ENCODE peak calls at places on chromosome 1, in eight cellular contexts. One of them, this sample, is unnamed.

GRCh38 chr1:239976130-239976968 is 115.3 kb upstream of the FMN2 start:
- DNase-seq in Peyer's patch: peak; percentile 86
- DNase-seq in Caco-2: peak; percentile 39
- DNase-seq in stomach: peak; percentile 63
- DNase-seq in upper lobe of right lung: no peak
- DNase-seq in kidney: no peak
- DNase-seq in gastrocnemius medialis: no peak
- DNase-seq in right atrium auricular region: peak; percentile 69
- DNase-seq in this sample: peak; percentile 48

GRCh38 chr1:231643333-231644237 is 17.0 kb downstream of the DISC1 start:
- DNase-seq in Peyer's patch: no peak
- DNase-seq in Caco-2: no peak
- DNase-seq in stomach: no peak
- DNase-seq in upper lobe of right lung: no peak
- DNase-seq in kidney: no peak
- DNase-seq in gastrocnemius medialis: no peak
- DNase-seq in right atrium auricular region: no peak
- DNase-seq in this sample: no peak

GRCh38 chr1:63864224-63864623 is 90.4 kb downstream of the ROR1 start:
- DNase-seq in Peyer's patch: no peak
- DNase-seq in Caco-2: no peak
- DNase-seq in stomach: no peak
- DNase-seq in upper lobe of right lung: no peak
- DNase-seq in kidney: no peak
- DNase-seq in gastrocnemius medialis: no peak
- DNase-seq in right atrium auricular region: no peak
- DNase-seq in this sample: no peak

GRCh38 chr1:164263540-164263939 is 295.4 kb upstream of the PBX1 start:
- DNase-seq in Peyer's patch: no peak
- DNase-seq in Caco-2: no peak
- DNase-seq in stomach: no peak
- DNase-seq in upper lobe of right lung: no peak
- DNase-seq in kidney: no peak
- DNase-seq in gastrocnemius medialis: no peak
- DNase-seq in right atrium auricular region: no peak
- DNase-seq in this sample: no peak

GRCh38 chr1:171457412-171457811 is 27.9 kb upstream of the PRRC2C start:
- DNase-seq in Peyer's patch: no peak
- DNase-seq in Caco-2: no peak
- DNase-seq in stomach: no peak
- DNase-seq in upper lobe of right lung: no peak
- DNase-seq in kidney: no peak
- DNase-seq in gastrocnemius medialis: no peak
- DNase-seq in right atrium auricular region: no peak
- DNase-seq in this sample: no peak

GRCh38 chr1:245225709-245226464 is 71.1 kb downstream of the KIF26B start:
- DNase-seq in Peyer's patch: peak; percentile 14
- DNase-seq in Caco-2: no peak
- DNase-seq in stomach: no peak
- DNase-seq in upper lobe of right lung: peak; percentile 13
- DNase-seq in kidney: no peak
- DNase-seq in gastrocnemius medialis: no peak
- DNase-seq in right atrium auricular region: no peak
- DNase-seq in this sample: no peak

GRCh38 chr1:17216078-17216477 is 11.2 kb downstream of the PADI1 start:
- DNase-seq in Peyer's patch: no peak
- DNase-seq in Caco-2: no peak
- DNase-seq in stomach: no peak
- DNase-seq in upper lobe of right lung: no peak
- DNase-seq in kidney: no peak
- DNase-seq in gastrocnemius medialis: no peak
- DNase-seq in right atrium auricular region: no peak
- DNase-seq in this sample: no peak

GRCh38 chr1:248834343-248834940 is 3.6 kb upstream of the ZNF672 start:
- DNase-seq in Peyer's patch: peak; percentile 34
- DNase-seq in Caco-2: no peak
- DNase-seq in stomach: no peak
- DNase-seq in upper lobe of right lung: no peak
- DNase-seq in kidney: no peak
- DNase-seq in gastrocnemius medialis: no peak
- DNase-seq in right atrium auricular region: no peak
- DNase-seq in this sample: no peak

GRCh38 chr1:28910379-28911125 is 3.8 kb upstream of the EPB41 start:
- DNase-seq in Peyer's patch: no peak
- DNase-seq in Caco-2: no peak
- DNase-seq in stomach: peak; percentile 4
- DNase-seq in upper lobe of right lung: no peak
- DNase-seq in kidney: no peak
- DNase-seq in gastrocnemius medialis: no peak
- DNase-seq in right atrium auricular region: peak; percentile 43
- DNase-seq in this sample: no peak

GRCh38 chr1:228547464-228547792 is 60.2 kb downstream of the RNF187 start:
- DNase-seq in Peyer's patch: peak; percentile 18
- DNase-seq in Caco-2: no peak
- DNase-seq in stomach: no peak
- DNase-seq in upper lobe of right lung: peak; percentile 3
- DNase-seq in kidney: no peak
- DNase-seq in gastrocnemius medialis: no peak
- DNase-seq in right atrium auricular region: no peak
- DNase-seq in this sample: no peak

GRCh38 chr1:205480349-205481278 is 23.9 kb upstream of the CDK18 start:
- DNase-seq in Peyer's patch: no peak
- DNase-seq in Caco-2: no peak
- DNase-seq in stomach: no peak
- DNase-seq in upper lobe of right lung: no peak
- DNase-seq in kidney: no peak
- DNase-seq in gastrocnemius medialis: no peak
- DNase-seq in right atrium auricular region: no peak
- DNase-seq in this sample: no peak

GRCh38 chr1:109301874-109302273 is 4.9 kb downstream of the MYBPHL start:
- DNase-seq in Peyer's patch: no peak
- DNase-seq in Caco-2: no peak
- DNase-seq in stomach: no peak
- DNase-seq in upper lobe of right lung: no peak
- DNase-seq in kidney: no peak
- DNase-seq in gastrocnemius medialis: no peak
- DNase-seq in right atrium auricular region: no peak
- DNase-seq in this sample: no peak

GRCh38 chr1:12600335-12600734 is 17.7 kb downstream of the DHRS3 start:
- DNase-seq in Peyer's patch: no peak
- DNase-seq in Caco-2: no peak
- DNase-seq in stomach: peak; percentile 93
- DNase-seq in upper lobe of right lung: no peak
- DNase-seq in kidney: no peak
- DNase-seq in gastrocnemius medialis: peak; percentile 77
- DNase-seq in right atrium auricular region: peak; percentile 92
- DNase-seq in this sample: peak; percentile 34

GRCh38 chr1:76494807-76495206 is 372.5 kb upstream of the ST6GALNAC5 start:
- DNase-seq in Peyer's patch: no peak
- DNase-seq in Caco-2: no peak
- DNase-seq in stomach: no peak
- DNase-seq in upper lobe of right lung: no peak
- DNase-seq in kidney: no peak
- DNase-seq in gastrocnemius medialis: no peak
- DNase-seq in right atrium auricular region: no peak
- DNase-seq in this sample: no peak

GRCh38 chr1:17914987-17915386 is 159.9 kb downstream of the ACTL8 start:
- DNase-seq in Peyer's patch: peak; percentile 11
- DNase-seq in Caco-2: no peak
- DNase-seq in stomach: no peak
- DNase-seq in upper lobe of right lung: no peak
- DNase-seq in kidney: no peak
- DNase-seq in gastrocnemius medialis: no peak
- DNase-seq in right atrium auricular region: no peak
- DNase-seq in this sample: no peak

DNA sequence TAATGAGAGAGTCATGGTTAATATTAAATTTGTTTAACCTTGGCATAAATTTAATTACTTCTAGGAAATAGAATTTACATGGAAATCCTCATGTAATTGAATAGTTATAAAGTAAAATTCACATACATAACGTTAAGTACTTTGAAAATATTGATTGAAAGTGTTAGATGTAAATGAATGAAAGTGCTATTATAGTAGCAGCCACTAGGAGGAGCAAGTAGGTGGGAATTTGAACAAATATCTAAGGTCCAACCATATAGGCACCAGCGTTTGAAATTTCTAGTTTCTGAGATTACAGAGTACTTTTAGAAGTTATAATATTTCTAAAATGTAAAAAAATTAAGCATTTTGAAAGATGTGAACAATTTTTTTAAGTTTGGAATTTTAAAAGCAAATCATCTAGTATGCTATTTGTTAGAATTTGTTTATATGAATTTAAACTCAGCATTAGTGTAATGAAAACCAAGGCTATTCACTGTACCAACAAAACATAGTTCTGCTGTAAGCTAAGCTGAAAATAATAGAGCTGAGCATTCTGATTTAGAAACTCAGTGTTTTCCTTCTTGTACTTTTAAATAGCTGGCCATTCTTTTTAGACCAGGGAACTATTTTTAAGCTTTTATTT is 3.3 kb downstream of the B3GALT2 start:
- DNase-seq in Peyer's patch: no peak
- DNase-seq in Caco-2: peak; percentile 36
- DNase-seq in stomach: no peak
- DNase-seq in upper lobe of right lung: no peak
- DNase-seq in kidney: no peak
- DNase-seq in gastrocnemius medialis: no peak
- DNase-seq in right atrium auricular region: no peak
- DNase-seq in this sample: peak; percentile 29
- TF ChIP-seq CTCF in Peyer's patch: peak; percentile 88
- TF ChIP-seq CTCF in Caco-2: peak; percentile 59
- TF ChIP-seq CTCF in stomach: no peak
- TF ChIP-seq CTCF in upper lobe of right lung: peak; percentile 91
- TF ChIP-seq CTCF in kidney: peak; percentile 63
- TF ChIP-seq CTCF in gastrocnemius medialis: peak; percentile 75
- TF ChIP-seq CTCF in right atrium auricular region: peak; percentile 87
- TF ChIP-seq CTCF in this sample: peak; percentile 82

DNA sequence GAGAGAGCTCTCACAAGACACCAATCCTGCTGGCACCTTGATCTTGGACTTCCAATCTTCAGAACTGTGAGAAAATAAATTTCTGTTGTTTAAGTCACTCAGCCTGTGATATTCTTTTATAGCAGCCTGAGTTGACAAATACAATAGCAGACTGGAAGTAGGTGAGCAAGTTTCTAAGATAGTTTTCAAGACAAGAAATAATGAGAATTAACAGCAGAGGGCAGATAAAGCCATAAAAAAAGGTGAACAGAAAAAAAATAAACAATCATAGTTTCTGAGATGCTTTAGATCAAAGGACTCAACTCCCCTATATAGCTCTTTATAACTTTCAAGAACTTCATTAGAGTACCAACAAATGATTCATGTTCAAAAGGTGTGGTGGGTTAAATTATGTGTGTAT is 119.8 kb downstream of the PLPPR5 start:
- DNase-seq in Peyer's patch: no peak
- DNase-seq in Caco-2: no peak
- DNase-seq in stomach: no peak
- DNase-seq in upper lobe of right lung: no peak
- DNase-seq in kidney: no peak
- DNase-seq in gastrocnemius medialis: no peak
- DNase-seq in right atrium auricular region: no peak
- DNase-seq in this sample: no peak
- TF ChIP-seq CTCF in Peyer's patch: no peak
- TF ChIP-seq CTCF in Caco-2: no peak
- TF ChIP-seq CTCF in stomach: no peak
- TF ChIP-seq CTCF in upper lobe of right lung: no peak
- TF ChIP-seq CTCF in kidney: no peak
- TF ChIP-seq CTCF in gastrocnemius medialis: no peak
- TF ChIP-seq CTCF in right atrium auricular region: no peak
- TF ChIP-seq CTCF in this sample: no peak

DNA sequence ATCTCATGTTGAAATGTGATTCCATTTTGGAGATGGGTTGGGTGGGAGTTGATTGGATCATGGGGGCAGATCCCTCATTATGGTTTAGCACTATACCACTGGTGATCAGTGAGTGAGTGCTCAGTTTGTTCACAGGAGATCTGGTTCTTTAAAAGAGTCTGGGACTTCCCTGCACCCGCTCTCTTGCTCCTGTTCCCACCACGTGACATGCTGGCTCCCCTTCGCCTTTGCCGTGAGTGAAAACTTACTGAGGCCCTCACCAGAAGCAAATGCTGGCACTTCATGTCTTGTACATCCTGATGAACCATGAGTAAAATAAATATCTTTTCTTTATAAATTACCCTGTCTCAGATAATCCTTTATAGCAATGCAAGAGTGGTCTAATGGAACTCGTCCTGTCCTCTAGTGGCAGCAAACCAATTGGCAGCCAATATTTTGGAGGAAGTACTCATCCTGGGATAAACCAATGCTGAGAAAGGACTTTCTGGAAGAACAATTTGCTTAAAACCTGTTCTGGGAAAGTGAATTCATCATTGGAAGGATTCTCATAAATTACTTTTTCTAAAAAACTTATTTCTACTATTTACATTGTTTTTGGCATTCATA is 27.8 kb upstream of the CYP4A11 start:
- DNase-seq in Peyer's patch: no peak
- DNase-seq in Caco-2: no peak
- DNase-seq in stomach: no peak
- DNase-seq in upper lobe of right lung: no peak
- DNase-seq in kidney: no peak
- DNase-seq in gastrocnemius medialis: no peak
- DNase-seq in right atrium auricular region: no peak
- DNase-seq in this sample: no peak
- TF ChIP-seq CTCF in Peyer's patch: peak; percentile 60
- TF ChIP-seq CTCF in Caco-2: no peak
- TF ChIP-seq CTCF in stomach: no peak
- TF ChIP-seq CTCF in upper lobe of right lung: peak; percentile 24
- TF ChIP-seq CTCF in kidney: peak; percentile 60
- TF ChIP-seq CTCF in gastrocnemius medialis: no peak
- TF ChIP-seq CTCF in right atrium auricular region: no peak
- TF ChIP-seq CTCF in this sample: no peak

GRCh38 chr1:11299225-11299574 is 26.2 kb downstream of the UBIAD1 start:
- DNase-seq in Peyer's patch: no peak
- DNase-seq in Caco-2: no peak
- DNase-seq in stomach: no peak
- DNase-seq in upper lobe of right lung: no peak
- DNase-seq in kidney: no peak
- DNase-seq in gastrocnemius medialis: no peak
- DNase-seq in right atrium auricular region: no peak
- DNase-seq in this sample: no peak

GRCh38 chr1:11298390-11299224 is 25.6 kb downstream of the UBIAD1 start:
- DNase-seq in Peyer's patch: no peak
- DNase-seq in Caco-2: no peak
- DNase-seq in stomach: no peak
- DNase-seq in upper lobe of right lung: no peak
- DNase-seq in kidney: no peak
- DNase-seq in gastrocnemius medialis: no peak
- DNase-seq in right atrium auricular region: no peak
- DNase-seq in this sample: no peak

GRCh38 chr1:11302366-11302765 is 29.4 kb downstream of the UBIAD1 start:
- DNase-seq in Peyer's patch: no peak
- DNase-seq in Caco-2: no peak
- DNase-seq in stomach: no peak
- DNase-seq in upper lobe of right lung: no peak
- DNase-seq in kidney: no peak
- DNase-seq in gastrocnemius medialis: no peak
- DNase-seq in right atrium auricular region: no peak
- DNase-seq in this sample: no peak

GRCh38 chr1:11295905-11296304 is 22.9 kb downstream of the UBIAD1 start:
- DNase-seq in Peyer's patch: no peak
- DNase-seq in Caco-2: no peak
- DNase-seq in stomach: no peak
- DNase-seq in upper lobe of right lung: no peak
- DNase-seq in kidney: no peak
- DNase-seq in gastrocnemius medialis: no peak
- DNase-seq in right atrium auricular region: no peak
- DNase-seq in this sample: no peak

GRCh38 chr1:11301593-11301992 is 28.6 kb downstream of the UBIAD1 start:
- DNase-seq in Peyer's patch: no peak
- DNase-seq in Caco-2: no peak
- DNase-seq in stomach: no peak
- DNase-seq in upper lobe of right lung: no peak
- DNase-seq in kidney: no peak
- DNase-seq in gastrocnemius medialis: no peak
- DNase-seq in right atrium auricular region: no peak
- DNase-seq in this sample: no peak
- TF ChIP-seq CTCF in Peyer's patch: no peak
- TF ChIP-seq CTCF in Caco-2: no peak
- TF ChIP-seq CTCF in stomach: no peak
- TF ChIP-seq CTCF in upper lobe of right lung: no peak
- TF ChIP-seq CTCF in kidney: no peak
- TF ChIP-seq CTCF in gastrocnemius medialis: no peak
- TF ChIP-seq CTCF in right atrium auricular region: no peak
- TF ChIP-seq CTCF in this sample: no peak

This sample was measured in colonic mucosa.